ENCODE peak calls at places on chromosomes 1 and 21, in five cellular contexts. K is body of pancreas; W is cardiac muscle cell; U is CD4-positive, alpha-beta T cell; H is SK-N-MC. O is an unnamed sample. For H3K9me3, the result is how much of the 10 kb centered on the place peaks cover.

GRCh38 chr21:41370840-41371697 is 9.2 kb downstream of the MX2 start:
- DNase-seq in K (no peak), W (no peak), U (no peak), H (no peak), O (no peak)

GRCh38 chr1:181141431-181141910 is 53.0 kb downstream of the IER5 start:
- DNase-seq in K (no peak), W (no peak), U (no peak), H (no peak), O (no peak)

GRCh38 chr1:51583532-51583931 is 33.4 kb upstream of the OSBPL9 start:
- DNase-seq in K (peak), W (no peak), U (no peak), H (no peak), O (peak)

GRCh38 chr21:36551731-36552457 is 72.0 kb upstream of the CLDN14 start:
- DNase-seq in K (no peak), W (no peak), U (no peak), H (no peak), O (no peak)

GRCh38 chr1:70966018-70966638 is 81.5 kb downstream of the PTGER3 start:
- DNase-seq in K (no peak), W (no peak), U (no peak), H (no peak), O (no peak)

GRCh38 chr1:47684964-47685762 is 247.3 kb downstream of the FOXD2 start:
- DNase-seq in K (no peak), W (no peak), U (no peak), H (no peak), O (peak)

GRCh38 chr1:70486676-70487470 is 75.8 kb downstream of the CTH start:
- DNase-seq in K (peak), W (no peak), U (no peak), H (no peak), O (peak)

GRCh38 chr21:43329361-43330269 is 97.3 kb downstream of the SIK1 start:
- DNase-seq in K (no peak), W (no peak), U (no peak), H (no peak), O (no peak)

GRCh38 chr1:36327421-36328087 is 4.1 kb upstream of the EVA1B start:
- DNase-seq in K (no peak), W (no peak), U (no peak), H (no peak), O (no peak)

GRCh38 chr1:8818325-8818775 is 910 bp upstream of the RERE start:
- DNase-seq in K (peak), W (no peak), U (no peak), H (peak), O (peak)

GRCh38 chr1:21651214-21652042 is 17.7 kb downstream of the RAP1GAP start:
- DNase-seq in K (peak), W (peak), U (peak), H (no peak), O (no peak)

GRCh38 chr1:247357781-247358211 is 26.1 kb upstream of the ZNF496 start:
- DNase-seq in K (no peak), W (no peak), U (no peak), H (no peak), O (no peak)

GRCh38 chr1:217373761-217374701 is 256.9 kb downstream of the GPATCH2 start:
- DNase-seq in K (no peak), W (no peak), U (no peak), H (no peak), O (no peak)

GRCh38 chr1:7808253-7808844 is 24.3 kb downstream of the PER3 start:
- DNase-seq in K (no peak), W (peak), U (no peak), H (peak), O (no peak)

GRCh38 chr1:66166746-66167145 is 367.2 kb upstream of the SGIP1 start:
- DNase-seq in K (no peak), W (no peak), U (no peak), H (no peak), O (no peak)

GRCh38 chr1:223837206-223837605 is 8.5 kb downstream of the TP53BP2 start:
- DNase-seq in K (no peak), W (peak), U (no peak), H (no peak), O (no peak)

GRCh38 chr1:207966521-207966920 is 55.6 kb upstream of the CD34 start:
- DNase-seq in K (no peak), W (no peak), U (no peak), H (no peak), O (no peak)

GRCh38 chr21:45536301-45537081 is 5.7 kb downstream of the SLC19A1 start:
- DNase-seq in K (no peak), W (no peak), U (no peak), H (no peak), O (no peak)

GRCh38 chr1:100440075-100440809 is 87.9 kb downstream of the CDC14A start:
- DNase-seq in K (no peak), W (no peak), U (peak), H (no peak), O (no peak)

GRCh38 chr1:36691374-36691773 is 208.7 kb upstream of the CSF3R start:
- DNase-seq in K (no peak), W (no peak), U (no peak), H (no peak), O (no peak)

GRCh38 chr1:179817056-179817455 is 60.5 kb downstream of the TOR1AIP2 start:
- DNase-seq in K (no peak), W (no peak), U (no peak), H (no peak), O (no peak)

GRCh38 chr1:201709564-201710295 is 119.2 kb upstream of the IPO9 start:
- DNase-seq in K (peak), W (peak), U (peak), H (no peak), O (peak)

GRCh38 chr1:26555550-26555981 is 26.0 kb downstream of the RPS6KA1 start:
- DNase-seq in K (no peak), W (no peak), U (no peak), H (no peak), O (peak)

GRCh38 chr1:168835153-168835648 is 106.2 kb upstream of the DPT start:
- DNase-seq in K (no peak), W (no peak), U (no peak), H (no peak), O (no peak)

GRCh38 chr1:20180221-20181207 is 5.4 kb upstream of the UBXN10 start:
- DNase-seq in K (no peak), W (no peak), U (no peak), H (no peak), O (no peak)

GRCh38 chr1:25996966-25997758 is 701 bp downstream of the PAFAH2 start:
- DNase-seq in K (no peak), W (no peak), U (no peak), H (no peak), O (no peak)

GRCh38 chr1:49306507-49307070 is 529.9 kb upstream of the BEND5 start:
- DNase-seq in K (no peak), W (no peak), U (no peak), H (no peak), O (no peak)

GRCh38 chr1:21818661-21819060 is 6.6 kb downstream of the LDLRAD2 start:
- DNase-seq in K (no peak), W (peak), U (no peak), H (no peak), O (peak)

DNA sequence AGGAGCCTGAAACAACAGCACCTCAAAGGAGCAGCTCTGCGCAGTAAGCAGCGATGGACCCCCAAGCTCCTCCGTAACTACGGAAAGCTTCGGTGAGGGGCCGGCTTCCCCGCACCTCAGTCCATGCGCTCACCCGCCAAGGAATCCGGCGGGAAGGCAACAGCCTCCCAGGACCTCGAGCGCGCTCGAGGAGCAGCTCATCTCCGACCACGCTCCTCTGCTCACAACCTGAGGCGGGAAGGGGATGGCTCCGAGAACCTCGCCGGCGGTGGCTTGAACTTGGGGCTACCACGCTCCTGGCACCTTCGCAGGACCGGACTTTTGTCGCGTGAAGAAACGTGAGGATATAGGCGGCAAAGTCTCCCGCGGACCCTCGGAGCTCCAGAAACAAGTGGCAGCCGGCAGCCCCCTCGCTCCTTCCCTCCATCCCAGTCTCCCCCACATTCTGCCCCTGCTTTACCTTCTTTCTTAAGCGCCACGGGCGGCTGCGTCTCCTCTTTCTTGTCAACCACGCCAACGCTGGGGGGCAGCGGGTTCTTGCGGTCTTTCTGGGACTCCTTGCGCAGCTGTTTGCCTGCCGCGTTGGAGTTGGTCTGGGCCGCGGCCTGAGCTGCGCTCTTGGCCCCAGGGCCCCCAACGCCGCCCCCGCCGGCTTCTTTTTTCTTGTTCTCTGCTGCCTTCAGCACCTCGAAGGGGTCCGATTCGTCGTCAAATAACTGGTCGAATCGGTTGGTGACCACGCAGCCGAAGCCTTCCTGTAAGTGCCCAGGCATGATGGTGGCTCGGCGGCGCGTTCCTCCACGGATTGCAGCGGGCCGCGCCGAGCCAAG is 459 bp downstream of the SERBP1 start:
- DNase-seq in K (peak), W (peak), U (peak), H (no peak), O (peak)
- H3K9me3 ChIP-seq in K (under half), W (under half), U (under half), H (under half), O (under half)

DNA sequence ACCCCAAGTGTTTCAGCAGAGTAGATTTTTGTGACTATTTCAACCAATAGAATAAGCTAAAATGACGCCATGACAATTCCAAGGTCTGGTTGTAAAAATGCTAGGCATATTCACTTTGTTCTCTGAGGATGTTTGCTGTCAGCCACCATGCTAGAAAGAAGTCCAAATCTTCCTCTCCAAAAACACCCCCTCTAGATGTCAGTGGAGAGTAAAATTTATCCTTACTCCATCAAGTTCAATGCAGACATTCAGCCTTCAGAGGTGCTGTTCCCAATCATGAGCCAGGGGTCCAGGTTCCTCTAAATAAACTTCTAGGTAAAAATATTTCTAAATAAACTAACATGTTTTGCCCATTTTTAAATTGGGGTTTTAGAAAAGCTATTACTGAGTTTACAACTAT is 395.4 kb upstream of the ADAMTS5 start:
- DNase-seq in K (no peak), W (no peak), U (no peak), H (no peak), O (no peak)
- H3K9me3 ChIP-seq in K (under half), W (under half), U (under half), H (under half), O (under half)

GRCh38 chr1:2857521-2857920 is 56.0 kb upstream of the TTC34 start:
- DNase-seq in K (no peak), W (no peak), U (no peak), H (no peak), O (no peak)
- H3K9me3 ChIP-seq in K (under half), W (under half), U (under half), H (under half), O (under half)

GRCh38 chr1:59158321-59158720 is 138.6 kb upstream of the FGGY start:
- DNase-seq in K (no peak), W (no peak), U (no peak), H (no peak), O (no peak)

GRCh38 chr1:59155326-59155725 is 141.6 kb upstream of the FGGY start:
- DNase-seq in K (no peak), W (no peak), U (no peak), H (no peak), O (no peak)

GRCh38 chr1:59156526-59157196 is 140.2 kb upstream of the FGGY start:
- DNase-seq in K (peak), W (peak), U (no peak), H (no peak), O (no peak)

GRCh38 chr1:59154406-59154805 is 142.5 kb upstream of the FGGY start:
- DNase-seq in K (no peak), W (no peak), U (no peak), H (no peak), O (no peak)

GRCh38 chr1:59156031-59156430 is 140.9 kb upstream of the FGGY start:
- DNase-seq in K (no peak), W (no peak), U (no peak), H (no peak), O (peak)
- H3K9me3 ChIP-seq in K (under half), W (under half), U (under half), H (under half), O (under half)

GRCh38 chr1:119978018-119978505 is 81.7 kb upstream of the ADAM30 start:
- DNase-seq in K (no peak), W (no peak), U (no peak), H (no peak), O (no peak)

GRCh38 chr1:119971710-119972570 is 75.6 kb upstream of the ADAM30 start:
- DNase-seq in K (no peak), W (no peak), U (no peak), H (no peak), O (no peak)

GRCh38 chr1:119968601-119969000 is 72.3 kb upstream of the ADAM30 start:
- DNase-seq in K (no peak), W (no peak), U (no peak), H (no peak), O (no peak)

GRCh38 chr1:119968068-119968492 is 71.8 kb upstream of the ADAM30 start:
- DNase-seq in K (peak), W (peak), U (peak), H (no peak), O (peak)

GRCh38 chr1:119974013-119974412 is 77.7 kb upstream of the ADAM30 start:
- DNase-seq in K (no peak), W (no peak), U (no peak), H (no peak), O (no peak)
- H3K9me3 ChIP-seq in K (under half), W (under half), U (under half), H (under half), O (under half)

GRCh38 chr1:205067031-205067430 is 17.2 kb downstream of the TMEM81 start:
- DNase-seq in K (no peak), W (no peak), U (no peak), H (no peak), O (no peak)
- H3K9me3 ChIP-seq in K (under half), W (under half), U (under half), H (under half), O (under half)

GRCh38 chr1:5667513-5668325 is 324.5 kb downstream of the NPHP4 start:
- DNase-seq in K (no peak), W (no peak), U (no peak), H (no peak), O (peak)

GRCh38 chr1:5664906-5665875 is 327.0 kb downstream of the NPHP4 start:
- DNase-seq in K (no peak), W (no peak), U (no peak), H (no peak), O (no peak)

DNA sequence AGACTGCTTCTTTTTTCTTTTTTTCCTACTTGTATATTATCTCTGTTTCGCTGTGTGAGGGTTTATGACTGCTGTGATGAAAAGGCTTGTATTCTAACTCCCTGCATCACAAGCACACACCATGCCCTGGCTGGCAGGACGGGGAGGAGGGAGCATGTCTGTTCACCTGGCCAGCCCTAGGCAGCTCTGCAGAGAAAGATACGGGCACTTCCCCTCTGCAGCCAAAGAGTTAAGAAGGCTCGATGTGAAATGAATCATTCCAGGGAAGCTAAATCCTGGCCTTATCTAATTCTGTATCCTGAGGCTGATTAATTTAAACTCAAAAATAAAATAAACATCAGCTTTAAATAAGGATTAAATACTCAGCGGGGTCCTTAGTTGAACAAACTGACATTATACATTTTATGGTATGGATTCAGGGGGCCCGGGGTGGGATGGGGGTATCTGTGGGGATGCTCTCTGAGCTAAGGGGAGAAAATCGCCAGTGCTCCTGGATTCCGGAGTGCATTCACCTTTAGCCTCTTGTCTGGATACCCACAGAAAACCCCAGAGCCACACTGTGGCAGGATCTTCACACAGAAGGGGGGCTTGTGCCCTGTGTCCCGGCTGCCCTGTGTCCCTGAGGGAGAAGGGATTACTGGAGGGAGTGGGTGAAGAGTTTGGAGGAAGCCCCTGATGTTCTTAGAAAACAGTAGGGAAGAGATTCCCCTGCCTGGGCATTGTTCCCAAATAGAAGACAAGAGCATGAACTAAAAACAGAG is 321.5 kb downstream of the NPHP4 start:
- DNase-seq in K (no peak), W (no peak), U (no peak), H (no peak), O (no peak)
- H3K9me3 ChIP-seq in K (under half), W (under half), U (under half), H (under half), O (under half)

GRCh38 chr1:2826316-2826715 is 24.8 kb upstream of the TTC34 start:
- DNase-seq in K (no peak), W (no peak), U (no peak), H (no peak), O (no peak)
- H3K9me3 ChIP-seq in K (under half), W (under half), U (under half), H (under half), O (under half)

GRCh38 chr21:30443226-30443625 is 3.2 kb downstream of the KRTAP15-1 start:
- DNase-seq in K (no peak), W (no peak), U (no peak), H (no peak), O (no peak)

GRCh38 chr21:30446969-30447368 is 6.9 kb downstream of the KRTAP15-1 start:
- DNase-seq in K (no peak), W (no peak), U (no peak), H (no peak), O (no peak)

GRCh38 chr21:30444204-30444603 is 4.1 kb downstream of the KRTAP15-1 start:
- DNase-seq in K (no peak), W (peak), U (no peak), H (no peak), O (no peak)

DNA sequence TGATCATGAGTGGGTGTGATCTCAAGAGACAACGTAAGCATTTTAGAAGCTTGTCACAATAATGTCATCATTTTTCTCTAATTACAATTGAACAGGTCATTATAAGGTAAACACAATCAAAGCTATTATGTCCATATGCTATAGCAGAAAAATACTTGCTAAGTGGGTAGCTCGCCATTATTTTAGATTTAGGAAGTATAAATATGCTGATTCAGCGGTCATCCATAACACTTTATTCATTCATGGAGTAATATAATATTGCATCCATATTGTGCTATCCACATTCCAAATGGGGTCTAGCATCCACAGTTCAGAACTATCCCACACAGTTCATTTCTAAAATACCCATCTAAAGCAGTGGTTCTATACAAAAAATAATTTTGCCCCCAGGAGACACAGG is 8.4 kb downstream of the KRTAP15-1 start:
- DNase-seq in K (no peak), W (no peak), U (no peak), H (no peak), O (no peak)
- H3K9me3 ChIP-seq in K (under half), W (under half), U (under half), H (under half), O (under half)

DNA sequence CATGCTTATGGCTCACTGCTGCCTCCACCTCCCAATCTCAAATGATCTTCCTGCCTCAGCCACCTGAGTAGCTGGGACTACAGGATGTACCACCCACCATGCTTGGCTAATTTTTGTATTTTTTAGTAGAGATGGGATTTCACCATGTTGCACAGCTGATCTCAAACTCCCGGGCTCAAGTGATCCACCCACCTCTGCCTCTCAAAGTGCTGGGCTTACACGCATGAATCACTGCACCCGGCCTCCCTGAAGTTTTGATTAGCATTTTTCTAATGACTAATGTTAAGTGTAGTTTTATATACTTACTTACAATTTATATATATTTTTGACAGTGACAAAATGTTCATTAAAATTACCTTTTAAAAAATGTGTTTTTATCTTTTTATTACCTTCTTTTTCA is 41.1 kb downstream of the ZNF678 start:
- DNase-seq in K (no peak), W (no peak), U (no peak), H (no peak), O (no peak)
- H3K9me3 ChIP-seq in K (under half), W (under half), U (under half), H (under half), O (under half)

O was measured in testis.